ENCODE peak calls at places on chromosomes 11 and 22, in eight cellular contexts. P is mesendoderm, M is right cardiac atrium, T is neuronal stem cell, Z is pancreas, V is astrocyte, W is adrenal gland, D is uterus. R is an unnamed sample.

GRCh38 chr11:110919241-110919893 is 207.1 kb upstream of the ARHGAP20 start:
- DNase-seq in P (no peak), M (no peak), T (no peak), Z (no peak), V (no peak), W (no peak), D (no peak), R (no peak)

GRCh38 chr22:27557554-27558060 is 243.9 kb downstream of the MN1 start:
- DNase-seq in P (peak), M (no peak), T (no peak), Z (no peak), V (no peak), W (no peak), D (no peak), R (no peak)

GRCh38 chr11:115684135-115684534 is 179.9 kb upstream of the CADM1 start:
- DNase-seq in P (no peak), M (no peak), T (no peak), Z (no peak), V (no peak), W (no peak), D (no peak), R (no peak)

GRCh38 chr11:108218912-108219783 is 3.3 kb downstream of the NPAT start:
- DNase-seq in P (peak), M (no peak), T (no peak), Z (no peak), V (no peak), W (no peak), D (no peak), R (no peak)

GRCh38 chr22:28103596-28103995 is 184.5 kb upstream of the PITPNB start:
- DNase-seq in P (no peak), M (no peak), T (no peak), Z (no peak), V (no peak), W (no peak), D (no peak), R (no peak)

GRCh38 chr11:65491163-65491465 is 7.7 kb upstream of the MALAT1 start:
- DNase-seq in P (no peak), M (no peak), T (no peak), Z (peak), V (no peak), W (no peak), D (no peak), R (peak)

GRCh38 chr11:3014314-3014938 is 22.3 kb upstream of the NAP1L4 start:
- DNase-seq in P (no peak), M (no peak), T (no peak), Z (no peak), V (no peak), W (no peak), D (no peak), R (no peak)

GRCh38 chr22:31136155-31136554 is 4.2 kb downstream of the PLA2G3 start:
- DNase-seq in P (no peak), M (no peak), T (no peak), Z (no peak), V (no peak), W (no peak), D (no peak), R (no peak)

GRCh38 chr22:26681395-26681821 is 24.0 kb downstream of the MIAT start:
- DNase-seq in P (peak), M (no peak), T (peak), Z (no peak), V (peak), W (no peak), D (no peak), R (no peak)

GRCh38 chr11:102929966-102930365 is 25.6 kb downstream of the MMP13 start:
- DNase-seq in P (no peak), M (no peak), T (no peak), Z (no peak), V (no peak), W (no peak), D (no peak), R (no peak)

GRCh38 chr11:18699848-18700261 is 1.3 kb downstream of the TMEM86A start:
- DNase-seq in P (no peak), M (no peak), T (no peak), Z (no peak), V (no peak), W (peak), D (no peak), R (no peak)

GRCh38 chr11:31805037-31805628 is 6.0 kb downstream of the PAX6 start:
- DNase-seq in P (peak), M (no peak), T (no peak), Z (no peak), V (peak), W (no peak), D (no peak), R (no peak)

GRCh38 chr11:77589521-77590193 is at the start of gene AQP11:
- DNase-seq in P (peak), M (peak), T (peak), Z (peak), V (peak), W (peak), D (peak), R (peak)

GRCh38 chr22:50694099-50694498 is 21.5 kb downstream of the SHANK3 start:
- DNase-seq in P (no peak), M (no peak), T (no peak), Z (no peak), V (no peak), W (no peak), D (no peak), R (no peak)

GRCh38 chr22:47316020-47316419 is 553.6 kb downstream of the TBC1D22A start:
- DNase-seq in P (no peak), M (no peak), T (no peak), Z (no peak), V (no peak), W (no peak), D (no peak), R (no peak)

GRCh38 chr11:76237914-76238313 is 31.6 kb upstream of the WNT11 start:
- DNase-seq in P (peak), M (no peak), T (no peak), Z (no peak), V (no peak), W (no peak), D (no peak), R (no peak)

GRCh38 chr11:62688481-62688880 is 849 bp downstream of the LRRN4CL start:
- DNase-seq in P (no peak), M (no peak), T (no peak), Z (no peak), V (no peak), W (no peak), D (no peak), R (no peak)

GRCh38 chr11:132099692-132100091 is 729.3 kb downstream of the NTM start:
- DNase-seq in P (peak), M (no peak), T (peak), Z (no peak), V (no peak), W (peak), D (no peak), R (no peak)

GRCh38 chr11:10796191-10796590 is 12.5 kb downstream of the EIF4G2 start:
- DNase-seq in P (no peak), M (no peak), T (no peak), Z (no peak), V (no peak), W (no peak), D (no peak), R (no peak)

GRCh38 chr11:87063982-87064381 is 26.2 kb downstream of the TMEM135 start:
- DNase-seq in P (no peak), M (no peak), T (no peak), Z (no peak), V (peak), W (no peak), D (no peak), R (no peak)

GRCh38 chr11:6258571-6258998 is 1.1 kb upstream of the CCKBR start:
- DNase-seq in P (peak), M (peak), T (peak), Z (peak), V (no peak), W (no peak), D (no peak), R (no peak)

GRCh38 chr22:40055143-40055926 is 60.6 kb downstream of the FAM83F start:
- DNase-seq in P (peak), M (no peak), T (no peak), Z (no peak), V (no peak), W (no peak), D (no peak), R (no peak)

GRCh38 chr11:86230196-86230813 is 14.2 kb upstream of the EED start:
- DNase-seq in P (peak), M (no peak), T (no peak), Z (no peak), V (no peak), W (no peak), D (no peak), R (no peak)

GRCh38 chr22:50665738-50666137 is 6.9 kb upstream of the SHANK3 start:
- DNase-seq in P (no peak), M (no peak), T (no peak), Z (no peak), V (no peak), W (no peak), D (no peak), R (no peak)

GRCh38 chr11:14908214-14908880 is 16.3 kb upstream of the CYP2R1 start:
- DNase-seq in P (peak), M (no peak), T (no peak), Z (no peak), V (peak), W (peak), D (no peak), R (no peak)

GRCh38 chr11:131633978-131634377 is 263.6 kb downstream of the NTM start:
- DNase-seq in P (no peak), M (no peak), T (no peak), Z (no peak), V (no peak), W (no peak), D (no peak), R (no peak)

GRCh38 chr11:60482361-60482760 is 10.2 kb upstream of the MS4A12 start:
- DNase-seq in P (no peak), M (no peak), T (no peak), Z (no peak), V (no peak), W (peak), D (no peak), R (no peak)

GRCh38 chr11:45423036-45423435 is 136.9 kb upstream of the SYT13 start:
- DNase-seq in P (no peak), M (no peak), T (no peak), Z (no peak), V (no peak), W (peak), D (no peak), R (no peak)

GRCh38 chr22:27438271-27438980 is 363.1 kb downstream of the MN1 start:
- DNase-seq in P (peak), M (peak), T (peak), Z (peak), V (no peak), W (peak), D (no peak), R (no peak)

GRCh38 chr11:28176231-28176853 is 68.2 kb downstream of the METTL15 start:
- DNase-seq in P (no peak), M (no peak), T (no peak), Z (no peak), V (no peak), W (no peak), D (no peak), R (no peak)

GRCh38 chr11:102138677-102139076 is 28.4 kb downstream of the YAP1 start:
- DNase-seq in P (no peak), M (no peak), T (no peak), Z (no peak), V (peak), W (no peak), D (no peak), R (no peak)

GRCh38 chr22:28917747-28918543 is 34.6 kb downstream of the ZNRF3 start:
- DNase-seq in P (peak), M (no peak), T (peak), Z (peak), V (peak), W (peak), D (no peak), R (no peak)

GRCh38 chr11:122634507-122634906 is 21.0 kb upstream of the UBASH3B start:
- DNase-seq in P (peak), M (peak), T (no peak), Z (no peak), V (peak), W (no peak), D (no peak), R (no peak)

GRCh38 chr11:62012451-62013265 is 45.2 kb upstream of the FTH1 start:
- DNase-seq in P (no peak), M (no peak), T (no peak), Z (no peak), V (peak), W (peak), D (no peak), R (no peak)

GRCh38 chr11:45755281-45755859 is 49.6 kb upstream of the SLC35C1 start:
- DNase-seq in P (peak), M (peak), T (no peak), Z (no peak), V (no peak), W (no peak), D (no peak), R (no peak)

GRCh38 chr11:43554148-43554473 is 126.4 kb upstream of the HSD17B12 start:
- DNase-seq in P (no peak), M (no peak), T (no peak), Z (no peak), V (no peak), W (no peak), D (no peak), R (no peak)
- H3K4me3 ChIP-seq in P (no peak), M (no peak), T (no peak), Z (no peak), V (no peak), W (no peak), D (no peak), R (no peak)

GRCh38 chr11:118087933-118088332 is 1.2 kb upstream of the SMIM35 start:
- DNase-seq in P (no peak), M (no peak), T (no peak), Z (no peak), V (no peak), W (no peak), D (no peak), R (no peak)
- H3K27ac ChIP-seq in P (no peak), M (no peak), T (no peak), Z (no peak), V (no peak), W (peak), D (no peak), R (no peak)

GRCh38 chr11:73395297-73396208 is 19.4 kb downstream of the RELT start:
- DNase-seq in P (no peak), M (peak), T (no peak), Z (no peak), V (no peak), W (no peak), D (no peak), R (peak)
- H3K4me3 ChIP-seq in P (no peak), M (no peak), T (no peak), Z (no peak), V (no peak), W (no peak), D (no peak), R (no peak)

DNA sequence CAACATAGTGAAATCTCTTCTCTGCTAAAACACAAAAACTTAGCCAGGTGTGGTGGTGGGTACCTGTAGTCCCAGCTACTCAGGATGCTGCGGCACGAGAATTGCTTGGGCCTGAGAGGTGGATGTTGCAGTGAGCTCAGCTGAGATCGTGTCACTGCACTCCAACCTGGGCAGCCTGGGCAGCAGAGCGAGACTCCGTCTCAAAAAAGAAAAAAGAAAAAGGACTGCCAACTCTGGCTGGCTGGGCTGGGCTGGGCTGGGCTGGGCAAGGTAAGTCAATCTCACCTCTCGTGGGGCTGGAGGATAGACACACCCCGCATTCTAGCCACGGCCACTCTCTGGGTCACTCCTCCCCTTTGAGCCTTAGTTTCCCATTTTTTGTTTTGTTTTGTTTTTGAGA is 26.9 kb downstream of the TEF start:
- DNase-seq in P (no peak), M (no peak), T (no peak), Z (no peak), V (no peak), W (no peak), D (no peak), R (no peak)
- H3K27ac ChIP-seq in P (no peak), M (peak), T (no peak), Z (no peak), V (no peak), W (no peak), D (no peak), R (peak)

GRCh38 chr11:35347173-35347878 is 72.0 kb downstream of the SLC1A2 start:
- DNase-seq in P (no peak), M (no peak), T (no peak), Z (no peak), V (no peak), W (no peak), D (no peak), R (no peak)

GRCh38 chr11:35346472-35347136 is 72.8 kb downstream of the SLC1A2 start:
- DNase-seq in P (no peak), M (no peak), T (no peak), Z (no peak), V (no peak), W (no peak), D (no peak), R (no peak)

GRCh38 chr11:35347921-35348331 is 71.4 kb downstream of the SLC1A2 start:
- DNase-seq in P (peak), M (no peak), T (no peak), Z (no peak), V (peak), W (no peak), D (no peak), R (no peak)

GRCh38 chr11:35343033-35343598 is 76.2 kb downstream of the SLC1A2 start:
- DNase-seq in P (no peak), M (no peak), T (no peak), Z (no peak), V (no peak), W (no peak), D (no peak), R (no peak)

GRCh38 chr11:35344990-35345655 is 74.2 kb downstream of the SLC1A2 start:
- DNase-seq in P (no peak), M (peak), T (no peak), Z (no peak), V (no peak), W (peak), D (no peak), R (no peak)
- H3K4me3 ChIP-seq in P (no peak), M (no peak), T (no peak), Z (no peak), V (no peak), W (no peak), D (no peak), R (no peak)

DNA sequence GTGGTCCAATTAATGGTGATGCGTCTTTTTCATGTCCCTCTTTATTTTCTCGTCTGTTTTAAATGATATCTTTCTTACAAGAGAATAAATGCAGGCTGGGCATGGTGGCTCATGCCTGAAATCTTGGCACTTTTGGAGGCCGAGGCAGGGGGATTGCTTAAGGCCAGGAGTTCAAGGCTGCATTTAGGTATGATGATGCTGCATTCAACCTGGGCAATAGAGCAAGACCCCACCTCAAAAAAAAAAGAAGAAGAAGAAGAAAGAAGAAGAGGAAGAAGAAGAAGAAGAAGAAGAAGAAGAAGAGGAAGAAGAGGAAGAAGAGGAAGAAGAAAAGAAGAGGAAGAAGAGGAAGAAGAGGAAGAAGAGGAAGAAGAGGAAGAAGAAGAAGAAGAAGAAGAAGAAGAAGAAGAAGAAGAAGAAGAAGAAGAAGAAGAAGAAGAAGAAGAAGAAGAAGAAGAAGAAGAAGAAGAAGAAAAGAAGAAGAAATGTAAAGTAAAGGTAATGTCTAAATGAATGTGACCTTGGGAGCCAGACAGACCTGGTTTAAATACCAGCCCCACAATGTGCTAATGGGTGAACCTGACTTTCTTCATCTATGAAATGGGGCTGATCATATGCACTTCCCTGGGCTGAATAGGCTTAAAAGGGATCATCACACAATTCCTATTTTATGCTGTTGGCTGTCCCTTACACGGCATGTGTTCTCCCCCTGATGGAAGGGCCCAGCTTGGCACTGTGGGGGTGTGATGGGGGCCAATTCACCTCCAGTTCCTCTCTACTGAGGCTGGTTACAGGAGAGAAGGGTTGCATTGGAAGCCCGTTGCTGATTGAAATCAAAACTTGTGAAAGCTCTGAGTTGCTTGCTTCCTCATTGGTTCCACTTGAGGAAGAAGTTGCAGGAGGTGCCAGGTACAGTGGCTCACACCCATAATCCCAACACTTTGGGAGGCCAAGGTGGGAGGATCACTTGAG is 13.0 kb upstream of the PRG2 start:
- DNase-seq in P (no peak), M (no peak), T (no peak), Z (no peak), V (no peak), W (no peak), D (no peak), R (no peak)
- H3K27ac ChIP-seq in P (no peak), M (no peak), T (no peak), Z (no peak), V (no peak), W (no peak), D (no peak), R (no peak)

GRCh38 chr11:66970808-66971442 is 4.2 kb upstream of the C11orf86 start:
- DNase-seq in P (peak), M (peak), T (no peak), Z (no peak), V (peak), W (peak), D (peak), R (peak)
- H3K4me3 ChIP-seq in P (no peak), M (no peak), T (no peak), Z (no peak), V (peak), W (no peak), D (no peak), R (peak)

GRCh38 chr22:46089426-46090041 is 60.8 kb upstream of the PPARA start:
- DNase-seq in P (no peak), M (peak), T (no peak), Z (peak), V (no peak), W (peak), D (peak), R (peak)

GRCh38 chr22:46087336-46087690 is 63.0 kb upstream of the PPARA start:
- DNase-seq in P (no peak), M (no peak), T (no peak), Z (no peak), V (no peak), W (no peak), D (no peak), R (no peak)

GRCh38 chr22:46088541-46089311 is 61.6 kb upstream of the PPARA start:
- DNase-seq in P (no peak), M (peak), T (no peak), Z (peak), V (peak), W (peak), D (peak), R (peak)

GRCh38 chr22:46086577-46087335 is 63.6 kb upstream of the PPARA start:
- DNase-seq in P (no peak), M (peak), T (no peak), Z (peak), V (peak), W (peak), D (peak), R (peak)

DNA sequence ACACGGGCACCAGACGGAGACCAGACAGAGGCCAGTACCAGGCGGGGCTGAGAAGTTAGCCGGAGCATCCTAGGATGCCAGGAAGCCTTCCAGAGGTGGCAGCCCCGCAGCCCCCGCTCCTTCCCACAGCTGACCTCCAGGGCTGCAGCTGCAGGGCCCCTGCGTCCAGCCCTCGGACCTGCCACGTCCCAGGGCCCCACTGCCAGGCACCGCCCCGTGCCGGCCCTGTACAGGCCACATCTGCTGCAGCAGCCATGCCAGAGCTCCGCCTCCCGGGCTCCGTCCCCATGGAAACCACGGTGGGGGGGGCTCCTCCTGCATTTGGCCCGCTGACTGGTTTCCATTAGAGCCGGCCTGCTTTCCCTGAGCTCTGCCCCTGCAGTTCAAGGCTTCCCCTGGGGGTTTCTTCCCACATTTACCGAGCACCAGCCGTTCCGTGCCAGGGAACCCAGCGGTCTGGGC is 62.5 kb upstream of the PPARA start:
- DNase-seq in P (peak), M (peak), T (no peak), Z (peak), V (peak), W (peak), D (peak), R (peak)
- H3K27ac ChIP-seq in P (no peak), M (peak), T (no peak), Z (peak), V (peak), W (peak), D (peak), R (peak)

GRCh38 chr22:44698531-44699421 is 3.2 kb upstream of the PRR5 start:
- DNase-seq in P (peak), M (peak), T (peak), Z (no peak), V (peak), W (no peak), D (peak), R (no peak)
- H3K4me3 ChIP-seq in P (no peak), M (no peak), T (no peak), Z (no peak), V (no peak), W (no peak), D (no peak), R (no peak)

R was measured in coronary artery.